ENCODE peak calls at places on chromosomes 1 and 21, in four cellular contexts. O is IMR-90, G is H9, P is mesenchymal stem cell. Z is an unnamed sample.

GRCh38 chr1:18539171-18539570 is 58.4 kb downstream of the KLHDC7A start:
- DNase-seq in O (no peak), G (peak; percentile 12), P (no peak), Z (no peak)

GRCh38 chr1:160862151-160863061 is at the start of gene CD244:
- DNase-seq in O (no peak), G (peak; percentile 43), P (no peak), Z (no peak)

GRCh38 chr1:225940385-225941151 is 452 bp downstream of the LEFTY2 start:
- DNase-seq in O (no peak), G (peak; percentile 41), P (no peak), Z (no peak)

GRCh38 chr1:203268901-203269653 is 36.2 kb upstream of the BTG2 start:
- DNase-seq in O (peak; percentile 77), P (peak; percentile 80), G (peak; percentile 65), Z (peak; percentile 83)

GRCh38 chr1:3230553-3230952 is 161.6 kb downstream of the PRDM16 start:
- DNase-seq in O (no peak), P (no peak), G (no peak), Z (no peak)

GRCh38 chr1:222043444-222044292 is 301.8 kb upstream of the DUSP10 start:
- DNase-seq in P (peak; percentile 99), G (no peak), O (peak; percentile 98), Z (no peak)

GRCh38 chr1:188782220-188782841 is 1695.3 kb downstream of the BRINP3 start:
- DNase-seq in G (peak; percentile 61), O (peak; percentile 51), P (peak; percentile 64), Z (peak; percentile 52)

GRCh38 chr1:153611024-153611352 is 1.9 kb downstream of the S100A16 start:
- DNase-seq in P (no peak), G (no peak), O (no peak), Z (no peak)

GRCh38 chr1:201937624-201938212 is 8.6 kb downstream of the LMOD1 start:
- DNase-seq in P (peak; percentile 91), O (peak; percentile 93), G (no peak), Z (no peak)

GRCh38 chr1:207286747-207287528 is 34.5 kb upstream of the CD55 start:
- DNase-seq in O (peak; percentile 18), P (no peak), G (no peak), Z (no peak)

GRCh38 chr1:171872430-171872829 is 31.1 kb downstream of the DNM3 start:
- DNase-seq in G (no peak), P (no peak), O (no peak), Z (no peak)

GRCh38 chr1:26998319-26999300 is 5.1 kb downstream of the TRNP1 start:
- DNase-seq in P (no peak), O (peak; percentile 55), G (peak; percentile 49), Z (no peak)

GRCh38 chr1:167722152-167722869 is 529 bp downstream of the MPZL1 start:
- DNase-seq in G (peak; percentile 55), O (peak; percentile 19), P (peak; percentile 60), Z (peak; percentile 58)

GRCh38 chr1:17451731-17452130 is 12.3 kb upstream of the RCC2 start:
- DNase-seq in G (no peak), O (no peak), P (no peak), Z (no peak)

GRCh38 chr1:204098683-204099082 is 25.8 kb downstream of the SOX13 start:
- DNase-seq in G (no peak), P (no peak), O (no peak), Z (no peak)

GRCh38 chr21:25708467-25709065 is 26.1 kb downstream of the ATP5PF start:
- DNase-seq in P (peak; percentile 52), O (peak; percentile 56), G (no peak), Z (peak; percentile 38)

GRCh38 chr1:245458761-245459174 is 304.0 kb downstream of the KIF26B start:
- DNase-seq in G (no peak), P (peak; percentile 33), O (peak; percentile 16), Z (no peak)

GRCh38 chr1:54122992-54123391 is 29.8 kb downstream of the CDCP2 start:
- DNase-seq in O (no peak), G (no peak), P (no peak), Z (no peak)
- H4K8ac ChIP-seq in O (no peak overlapping the region), G (no peak overlapping the region), P (no peak overlapping the region), Z (no peak overlapping the region)

DNA sequence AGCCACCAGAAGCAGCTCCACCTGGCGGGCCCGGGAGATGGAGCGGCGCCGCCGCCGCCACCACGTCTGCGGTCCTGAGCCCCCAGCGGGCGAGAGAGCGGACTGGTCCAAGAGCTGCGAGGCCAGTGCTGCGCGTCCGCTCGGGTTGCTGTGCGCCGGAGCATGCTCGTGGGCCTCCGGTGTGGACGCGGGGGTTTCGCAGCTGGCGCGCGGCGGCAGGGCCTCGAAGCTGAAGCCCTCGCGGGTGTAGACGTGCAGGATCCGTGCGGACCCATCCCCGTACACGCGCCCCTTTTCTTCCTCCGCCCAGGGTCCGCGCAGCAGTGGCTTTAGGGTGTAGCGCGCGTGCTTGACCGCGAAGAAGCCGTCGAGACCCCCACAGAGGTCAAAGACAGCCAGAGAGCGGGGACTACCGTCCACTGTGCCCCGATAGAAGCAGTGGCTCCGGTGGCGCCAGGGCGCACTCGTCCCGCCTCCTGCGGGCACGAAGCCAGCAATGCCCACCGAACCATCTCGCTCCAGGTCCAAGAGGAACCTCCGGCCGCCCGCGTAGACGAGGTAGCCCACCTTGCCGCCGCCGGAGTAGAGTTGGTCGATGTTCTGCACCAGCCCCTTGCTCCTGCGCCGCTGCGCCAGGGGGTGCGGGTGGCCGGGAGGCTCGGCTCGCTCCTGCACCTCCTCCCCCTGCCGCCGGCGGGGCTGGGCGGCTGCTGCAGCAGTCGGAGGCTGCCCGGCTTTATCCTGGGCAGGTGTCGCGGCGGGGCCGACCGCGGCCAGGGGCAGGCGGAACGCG is 1.1 kb downstream of the ADAMTS5 start:
- DNase-seq in G (peak; percentile 89), O (peak; percentile 12), P (peak; percentile 36), Z (peak; percentile 52)
- H2BK15ac ChIP-seq in G (no peak overlapping the region), O (no peak overlapping the region), P (peak overlapping the region; percentile 37), Z (peak overlapping the region; percentile 31)

GRCh38 chr1:109874445-109874844 is 36.2 kb upstream of the CSF1 start:
- DNase-seq in O (no peak), P (no peak), G (no peak), Z (no peak)

GRCh38 chr1:109875874-109876273 is 34.8 kb upstream of the CSF1 start:
- DNase-seq in O (no peak), G (no peak), P (no peak), Z (no peak)

GRCh38 chr1:109876617-109877319 is 33.9 kb upstream of the CSF1 start:
- DNase-seq in O (peak; percentile 38), G (peak; percentile 56), P (peak; percentile 79), Z (no peak)

GRCh38 chr1:109877320-109877771 is 33.3 kb upstream of the CSF1 start:
- DNase-seq in G (peak; percentile 83), O (peak; percentile 94), P (peak; percentile 98), Z (peak; percentile 37)

DNA sequence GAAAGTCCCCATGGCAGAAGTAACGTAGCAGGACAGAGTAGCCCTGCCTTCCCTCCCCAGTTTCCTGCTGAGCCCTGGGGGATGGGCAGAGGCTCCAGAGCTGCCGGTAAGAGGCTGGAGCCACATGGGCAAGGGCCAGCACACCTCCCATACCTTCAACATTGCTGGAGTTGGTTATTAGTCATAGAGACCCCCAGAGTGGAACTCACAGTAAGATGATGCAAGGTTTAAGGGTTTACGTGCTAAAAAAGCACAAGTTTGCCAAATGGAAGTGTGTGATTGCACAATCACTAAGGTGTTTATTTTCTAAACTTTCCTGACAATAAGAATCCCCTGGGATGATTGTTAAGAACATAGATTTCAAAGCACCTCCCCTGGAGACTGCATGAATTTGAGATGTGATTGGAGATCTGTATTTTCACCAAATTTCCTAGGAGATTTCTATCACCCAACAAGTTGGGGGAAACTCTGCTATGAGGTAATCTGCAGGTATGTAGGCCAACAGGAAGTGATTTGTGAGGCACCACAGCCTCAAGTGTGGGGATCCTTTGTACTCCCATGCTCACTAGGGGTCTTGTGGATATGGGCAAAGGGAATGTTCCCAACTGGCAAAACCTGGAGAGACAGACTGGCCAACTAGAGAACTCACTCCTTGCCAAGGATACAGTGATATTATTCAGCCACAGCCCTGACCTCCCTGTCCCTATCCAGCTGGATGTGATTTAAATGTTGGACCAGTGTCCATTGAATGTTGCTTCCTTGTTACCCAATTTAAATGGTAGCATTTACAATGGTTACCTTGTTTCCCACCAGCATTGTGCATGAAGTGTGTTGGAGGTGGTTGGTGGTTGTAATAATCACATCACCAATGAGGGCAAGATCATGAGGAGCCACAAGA is 37.1 kb upstream of the CSF1 start:
- DNase-seq in P (peak; percentile 53), G (no peak), O (peak; percentile 29), Z (no peak)
- H3K14ac ChIP-seq in P (peak overlapping the region; percentile 94), G (no peak overlapping the region), O (peak overlapping the region; percentile 86), Z (no peak overlapping the region)

GRCh38 chr21:42878678-42878992 is 704 bp downstream of the WDR4 start:
- DNase-seq in G (no peak), O (no peak), P (no peak), Z (no peak)

GRCh38 chr21:42883921-42884320 is 4.6 kb upstream of the WDR4 start:
- DNase-seq in G (no peak), O (no peak), P (no peak), Z (no peak)

GRCh38 chr21:42878993-42879787 is at the start of gene WDR4:
- DNase-seq in G (peak; percentile 98), P (peak; percentile 97), O (peak; percentile 97), Z (peak; percentile 97)

GRCh38 chr21:42880352-42880751 is 1.0 kb upstream of the WDR4 start:
- DNase-seq in O (no peak), G (no peak), P (no peak), Z (no peak)
- H4K8ac ChIP-seq in O (peak overlapping the region; percentile 55), G (no peak overlapping the region), P (peak overlapping the region; percentile 88), Z (no peak overlapping the region)

Z was measured in neuronal stem cell.